ENCODE peak calls at places on chromosomes 11 and 22, in six cellular contexts. One of them, this sample, is unnamed.

GRCh38 chr22:49238181-49239141 is 589.2 kb downstream of the BRD1 start:
- DNase-seq in H1: no peak
- DNase-seq in trophoblast cell: no peak
- DNase-seq in mesenchymal stem cell: no peak
- DNase-seq in IMR-90: no peak
- DNase-seq in neuronal stem cell: no peak
- DNase-seq in this sample: peak; percentile 20

GRCh38 chr11:116042125-116042524 is 537.9 kb upstream of the CADM1 start:
- DNase-seq in neuronal stem cell: no peak
- DNase-seq in mesenchymal stem cell: no peak
- DNase-seq in H1: no peak
- DNase-seq in trophoblast cell: no peak
- DNase-seq in IMR-90: no peak
- DNase-seq in this sample: no peak

GRCh38 chr11:69919659-69920499 is 100.7 kb upstream of the FGF3 start:
- DNase-seq in mesenchymal stem cell: no peak
- DNase-seq in neuronal stem cell: no peak
- DNase-seq in IMR-90: no peak
- DNase-seq in H1: no peak
- DNase-seq in trophoblast cell: no peak
- DNase-seq in this sample: peak; percentile 13

GRCh38 chr11:88827018-88827676 is 238.6 kb downstream of the GRM5 start:
- DNase-seq in neuronal stem cell: no peak
- DNase-seq in mesenchymal stem cell: no peak
- DNase-seq in trophoblast cell: no peak
- DNase-seq in H1: no peak
- DNase-seq in IMR-90: no peak
- DNase-seq in this sample: no peak

GRCh38 chr11:3964056-3964455 is 108.6 kb downstream of the STIM1 start:
- DNase-seq in mesenchymal stem cell: no peak
- DNase-seq in neuronal stem cell: no peak
- DNase-seq in trophoblast cell: peak; percentile 51
- DNase-seq in H1: no peak
- DNase-seq in IMR-90: no peak
- DNase-seq in this sample: no peak

GRCh38 chr22:46826438-46826837 is 64.0 kb downstream of the TBC1D22A start:
- DNase-seq in trophoblast cell: no peak
- DNase-seq in IMR-90: no peak
- DNase-seq in H1: no peak
- DNase-seq in mesenchymal stem cell: no peak
- DNase-seq in neuronal stem cell: no peak
- DNase-seq in this sample: no peak

GRCh38 chr11:129316781-129317180 is 58.9 kb upstream of the BARX2 start:
- DNase-seq in H1: no peak
- DNase-seq in trophoblast cell: no peak
- DNase-seq in IMR-90: no peak
- DNase-seq in neuronal stem cell: no peak
- DNase-seq in mesenchymal stem cell: no peak
- DNase-seq in this sample: no peak

GRCh38 chr22:49263101-49263500 is 564.6 kb downstream of the BRD1 start:
- DNase-seq in H1: no peak
- DNase-seq in mesenchymal stem cell: no peak
- DNase-seq in neuronal stem cell: no peak
- DNase-seq in IMR-90: no peak
- DNase-seq in trophoblast cell: no peak
- DNase-seq in this sample: no peak

GRCh38 chr11:19711911-19712280 is 741 bp upstream of the NAV2 start:
- DNase-seq in mesenchymal stem cell: no peak
- DNase-seq in H1: no peak
- DNase-seq in trophoblast cell: no peak
- DNase-seq in IMR-90: no peak
- DNase-seq in neuronal stem cell: no peak
- DNase-seq in this sample: peak; percentile 56

GRCh38 chr11:14971865-14972580 is at the start of gene CALCA:
- DNase-seq in trophoblast cell: no peak
- DNase-seq in H1: no peak
- DNase-seq in neuronal stem cell: no peak
- DNase-seq in IMR-90: no peak
- DNase-seq in mesenchymal stem cell: peak; percentile 4
- DNase-seq in this sample: peak; percentile 53

GRCh38 chr11:131760191-131760951 is 390.0 kb downstream of the NTM start:
- DNase-seq in H1: no peak
- DNase-seq in IMR-90: peak; percentile 95
- DNase-seq in trophoblast cell: no peak
- DNase-seq in mesenchymal stem cell: no peak
- DNase-seq in neuronal stem cell: no peak
- DNase-seq in this sample: peak; percentile 75

GRCh38 chr11:57160665-57161064 is 21.1 kb upstream of the LRRC55 start:
- DNase-seq in neuronal stem cell: no peak
- DNase-seq in H1: no peak
- DNase-seq in trophoblast cell: no peak
- DNase-seq in IMR-90: no peak
- DNase-seq in mesenchymal stem cell: no peak
- DNase-seq in this sample: no peak

GRCh38 chr22:24205438-24206189 is 24.3 kb downstream of the SUSD2 start:
- DNase-seq in trophoblast cell: no peak
- DNase-seq in mesenchymal stem cell: no peak
- DNase-seq in H1: no peak
- DNase-seq in neuronal stem cell: no peak
- DNase-seq in IMR-90: no peak
- DNase-seq in this sample: no peak

GRCh38 chr22:41560095-41560487 is 719 bp upstream of the CSDC2 start:
- DNase-seq in neuronal stem cell: no peak
- DNase-seq in IMR-90: no peak
- DNase-seq in mesenchymal stem cell: no peak
- DNase-seq in trophoblast cell: no peak
- DNase-seq in H1: no peak
- DNase-seq in this sample: no peak

GRCh38 chr11:24239930-24240329 is 256.9 kb upstream of the LUZP2 start:
- DNase-seq in H1: no peak
- DNase-seq in IMR-90: no peak
- DNase-seq in neuronal stem cell: no peak
- DNase-seq in trophoblast cell: no peak
- DNase-seq in mesenchymal stem cell: no peak
- DNase-seq in this sample: no peak
- H3K9me3 ChIP-seq in H1: no peaks in the 10 kb centered on the region
- H3K9me3 ChIP-seq in IMR-90: no peaks in the 10 kb centered on the region
- H3K9me3 ChIP-seq in neuronal stem cell: no peaks in the 10 kb centered on the region
- H3K9me3 ChIP-seq in trophoblast cell: no peaks in the 10 kb centered on the region
- H3K9me3 ChIP-seq in mesenchymal stem cell: no peaks in the 10 kb centered on the region
- H3K9me3 ChIP-seq in this sample: no peaks in the 10 kb centered on the region

DNA sequence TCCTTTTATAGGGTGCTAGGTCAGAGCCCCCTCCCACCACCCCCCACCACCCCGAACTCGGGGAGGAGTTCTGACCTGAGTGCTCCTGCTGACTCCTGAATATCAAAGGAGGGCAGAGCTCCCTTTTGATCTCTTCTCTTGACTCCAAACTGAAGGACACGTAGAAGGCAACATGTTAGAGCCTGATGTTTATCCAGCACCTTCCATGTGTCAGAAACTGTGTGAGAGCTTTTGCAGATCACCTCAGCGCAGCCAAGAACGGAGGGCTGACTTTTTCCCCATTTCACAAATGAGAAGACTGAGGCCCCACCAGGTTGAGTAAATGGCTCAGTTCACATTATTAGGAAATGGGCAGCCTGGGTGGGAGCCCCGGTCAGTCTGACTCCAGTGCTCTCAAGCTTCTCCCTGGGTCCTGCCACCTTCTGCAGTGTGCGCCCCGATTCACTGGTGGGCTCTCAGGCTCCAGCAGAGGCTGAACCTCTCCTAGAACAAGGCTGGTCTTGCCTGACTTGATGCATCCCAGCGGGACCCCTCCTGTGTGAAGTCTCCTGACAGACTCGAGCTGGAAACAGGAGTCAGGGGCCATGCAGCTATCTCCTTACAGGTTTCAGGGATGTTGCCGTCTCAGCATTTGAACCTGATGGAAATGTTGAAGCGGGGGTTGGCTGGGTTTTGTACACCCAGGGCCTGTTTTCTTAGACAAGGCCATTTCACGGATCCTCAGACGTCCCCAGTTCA is 98.5 kb downstream of the TSPAN18 start:
- DNase-seq in trophoblast cell: no peak
- DNase-seq in mesenchymal stem cell: no peak
- DNase-seq in H1: no peak
- DNase-seq in neuronal stem cell: no peak
- DNase-seq in IMR-90: no peak
- DNase-seq in this sample: no peak
- H2AK5ac ChIP-seq in trophoblast cell: no peak overlapping the region
- H2AK5ac ChIP-seq in mesenchymal stem cell: no peak overlapping the region
- H2AK5ac ChIP-seq in H1: peak overlapping the region; percentile 97
- H2AK5ac ChIP-seq in neuronal stem cell: peak overlapping the region; percentile 73
- H2AK5ac ChIP-seq in IMR-90: no peak overlapping the region
- H2AK5ac ChIP-seq in this sample: no peak overlapping the region

GRCh38 chr11:93518081-93518480 is 25.1 kb downstream of the SMCO4 start:
- DNase-seq in mesenchymal stem cell: no peak
- DNase-seq in H1: no peak
- DNase-seq in trophoblast cell: peak; percentile 84
- DNase-seq in neuronal stem cell: no peak
- DNase-seq in IMR-90: no peak
- DNase-seq in this sample: no peak
- H3K9me3 ChIP-seq in mesenchymal stem cell: no peaks in the 10 kb centered on the region
- H3K9me3 ChIP-seq in H1: no peaks in the 10 kb centered on the region
- H3K9me3 ChIP-seq in trophoblast cell: no peaks in the 10 kb centered on the region
- H3K9me3 ChIP-seq in neuronal stem cell: no peaks in the 10 kb centered on the region
- H3K9me3 ChIP-seq in IMR-90: no peaks in the 10 kb centered on the region
- H3K9me3 ChIP-seq in this sample: no peaks in the 10 kb centered on the region

GRCh38 chr11:73157141-73158010 is 15.3 kb upstream of the FCHSD2 start:
- DNase-seq in neuronal stem cell: no peak
- DNase-seq in H1: no peak
- DNase-seq in IMR-90: peak; percentile 81
- DNase-seq in trophoblast cell: peak; percentile 95
- DNase-seq in mesenchymal stem cell: peak; percentile 46
- DNase-seq in this sample: no peak

GRCh38 chr11:73156686-73157085 is 14.6 kb upstream of the FCHSD2 start:
- DNase-seq in trophoblast cell: no peak
- DNase-seq in IMR-90: no peak
- DNase-seq in mesenchymal stem cell: no peak
- DNase-seq in neuronal stem cell: no peak
- DNase-seq in H1: no peak
- DNase-seq in this sample: no peak

GRCh38 chr11:73159981-73160777 is 18.1 kb upstream of the FCHSD2 start:
- DNase-seq in mesenchymal stem cell: no peak
- DNase-seq in trophoblast cell: peak; percentile 40
- DNase-seq in IMR-90: no peak
- DNase-seq in neuronal stem cell: no peak
- DNase-seq in H1: no peak
- DNase-seq in this sample: no peak

GRCh38 chr11:73159297-73159696 is 17.2 kb upstream of the FCHSD2 start:
- DNase-seq in IMR-90: no peak
- DNase-seq in mesenchymal stem cell: no peak
- DNase-seq in neuronal stem cell: no peak
- DNase-seq in H1: no peak
- DNase-seq in trophoblast cell: no peak
- DNase-seq in this sample: no peak

DNA sequence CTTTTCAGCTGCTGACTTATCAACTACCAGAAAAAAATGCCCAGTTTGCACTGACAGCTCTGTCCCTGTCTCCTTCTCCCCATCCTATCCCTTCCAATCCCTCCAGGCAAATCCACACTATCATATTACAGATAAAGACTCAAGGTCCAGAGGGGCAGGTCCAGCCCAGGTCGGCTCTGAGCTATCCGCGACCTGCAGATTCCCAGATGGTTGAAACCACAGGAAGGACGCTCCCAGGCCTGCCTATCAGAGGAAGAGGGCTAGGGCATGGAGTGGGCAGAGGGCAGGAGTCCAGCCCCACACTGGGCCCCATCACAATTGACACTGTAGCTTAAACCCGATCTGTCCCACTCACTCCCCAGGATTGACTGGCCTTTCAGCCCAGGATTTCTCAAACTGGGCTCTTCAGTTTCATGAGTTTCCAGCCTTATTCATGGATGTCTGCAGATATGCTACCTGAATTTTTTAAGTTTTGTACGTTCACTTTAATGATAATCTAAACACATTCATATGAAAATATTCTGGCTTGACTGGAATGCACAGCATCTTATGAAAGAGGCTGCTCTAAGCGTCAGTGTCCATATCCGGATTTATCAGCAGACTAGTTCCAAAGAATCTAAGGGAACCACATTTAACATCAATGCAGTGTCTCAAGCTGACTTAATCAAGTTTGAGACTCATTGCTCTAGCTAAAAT is 16.4 kb upstream of the FCHSD2 start:
- DNase-seq in trophoblast cell: peak; percentile 90
- DNase-seq in mesenchymal stem cell: no peak
- DNase-seq in neuronal stem cell: no peak
- DNase-seq in IMR-90: peak; percentile 90
- DNase-seq in H1: no peak
- DNase-seq in this sample: no peak
- H2AK5ac ChIP-seq in trophoblast cell: no peak overlapping the region
- H2AK5ac ChIP-seq in mesenchymal stem cell: no peak overlapping the region
- H2AK5ac ChIP-seq in neuronal stem cell: no peak overlapping the region
- H2AK5ac ChIP-seq in IMR-90: peak overlapping the region; percentile 92
- H2AK5ac ChIP-seq in H1: no peak overlapping the region
- H2AK5ac ChIP-seq in this sample: no peak overlapping the region